ENCODE peak calls at places on chromosomes 7 and 10, in six cellular contexts. F is A549, Y is sigmoid colon, P is suprapubic skin, R is K562, J is tibial nerve. B is an unnamed sample. For H3K4me1, the result is how much of the 10 kb centered on the place peaks cover.

GRCh38 chr7:43362652-43363428 is 220.1 kb upstream of the STK17A start:
- DNase-seq in F (no peak), Y (no peak), P (no peak), R (no peak), J (peak), B (no peak)

GRCh38 chr10:43816351-43817321 is 168.0 kb upstream of the ZNF32 start:
- DNase-seq in F (no peak), Y (peak), P (no peak), R (no peak), J (no peak), B (peak)

GRCh38 chr10:6115411-6115800 is 26.6 kb downstream of the RBM17 start:
- DNase-seq in F (no peak), Y (no peak), P (no peak), R (no peak), J (no peak), B (no peak)

GRCh38 chr7:108824840-108825540 is 255.3 kb downstream of the DNAJB9 start:
- DNase-seq in F (no peak), Y (no peak), P (no peak), R (no peak), J (no peak), B (no peak)

GRCh38 chr7:101386558-101387199 is 24.0 kb downstream of the COL26A1 start:
- DNase-seq in F (peak), Y (no peak), P (no peak), R (no peak), J (no peak), B (no peak)

GRCh38 chr7:133770863-133771492 is 356.2 kb upstream of the LRGUK start:
- DNase-seq in F (no peak), Y (no peak), P (no peak), R (no peak), J (no peak), B (no peak)

GRCh38 chr7:20141666-20142065 is 75.5 kb downstream of the MACC1 start:
- DNase-seq in F (no peak), Y (no peak), P (no peak), R (no peak), J (no peak), B (no peak)

GRCh38 chr10:129532838-129533237 is 65.8 kb downstream of the MGMT start:
- DNase-seq in F (no peak), Y (no peak), P (no peak), R (no peak), J (no peak), B (no peak)

GRCh38 chr7:128844777-128845311 is 14.6 kb downstream of the FLNC start:
- DNase-seq in F (no peak), Y (no peak), P (no peak), R (no peak), J (no peak), B (no peak)

GRCh38 chr10:69716711-69717560 is 84.8 kb upstream of the COL13A1 start:
- DNase-seq in F (peak), Y (no peak), P (no peak), R (peak), J (no peak), B (peak)

GRCh38 chr10:114876602-114877300 is 55.2 kb downstream of the FHIP2A start:
- DNase-seq in F (peak), Y (peak), P (peak), R (peak), J (peak), B (peak)

GRCh38 chr7:24700446-24701044 is 56.7 kb downstream of the GSDME start:
- DNase-seq in F (no peak), Y (no peak), P (no peak), R (no peak), J (no peak), B (no peak)

GRCh38 chr10:132788180-132788830 is 2.4 kb upstream of the NKX6-2 start:
- DNase-seq in F (peak), Y (no peak), P (no peak), R (no peak), J (no peak), B (peak)

GRCh38 chr10:71742301-71743098 is 22.9 kb upstream of the C10orf105 start:
- DNase-seq in F (no peak), Y (no peak), P (no peak), R (no peak), J (no peak), B (no peak)

GRCh38 chr7:6315786-6316185 is 43.4 kb upstream of the CYTH3 start:
- DNase-seq in F (no peak), Y (no peak), P (no peak), R (no peak), J (no peak), B (no peak)

GRCh38 chr7:47669178-47669878 is 87.4 kb upstream of the TNS3 start:
- DNase-seq in F (no peak), Y (peak), P (peak), R (no peak), J (peak), B (peak)

GRCh38 chr7:148723166-148723559 is 24.5 kb downstream of the CUL1 start:
- DNase-seq in F (no peak), Y (no peak), P (no peak), R (no peak), J (no peak), B (no peak)

GRCh38 chr10:13944901-13945300 is 358.1 kb downstream of the PRPF18 start:
- DNase-seq in F (no peak), Y (no peak), P (no peak), R (no peak), J (no peak), B (no peak)

DNA sequence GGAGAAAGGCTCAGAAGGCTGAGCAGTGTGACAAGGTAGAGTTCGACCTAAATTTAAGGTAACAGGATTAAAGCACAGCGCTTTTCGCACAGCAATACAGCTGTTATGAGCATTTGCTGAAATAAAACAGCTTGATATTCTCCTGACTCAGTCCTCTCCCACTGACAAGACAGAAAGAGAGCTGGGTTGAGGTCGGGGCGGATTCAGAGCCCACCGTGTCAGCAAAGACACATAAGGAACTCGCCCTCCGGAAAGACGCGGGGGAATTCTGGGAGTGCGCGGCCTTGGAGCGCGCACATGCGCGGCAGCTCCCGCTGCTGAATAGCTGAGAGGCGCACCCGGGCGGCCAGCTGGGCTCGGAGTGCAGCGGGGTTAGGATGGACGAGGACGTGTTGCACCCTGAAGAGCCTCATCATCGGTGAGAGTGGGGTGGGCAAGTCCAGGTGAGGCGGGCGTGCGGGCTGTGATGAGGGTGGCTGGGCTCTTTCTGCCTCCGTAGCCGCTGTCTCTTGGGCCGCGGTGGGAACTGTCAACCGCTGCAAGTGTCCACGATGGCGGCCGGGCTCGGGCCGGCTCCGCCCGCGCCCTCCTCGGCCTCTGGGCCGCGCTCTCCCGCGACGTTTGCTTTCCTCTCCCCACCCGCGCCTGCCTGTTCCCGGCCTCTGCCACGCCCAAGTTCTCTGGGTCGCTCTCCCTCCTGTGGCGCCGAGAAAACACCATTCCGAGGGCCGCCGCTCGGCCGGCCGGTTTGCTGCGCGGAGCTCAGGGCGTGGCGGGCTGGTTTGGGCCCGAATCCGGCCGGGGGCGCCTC is 120.6 kb downstream of the LYZL1 start:
- DNase-seq in F (peak), Y (peak), P (peak), R (peak), J (peak), B (peak)
- TF ChIP-seq POLR2A in F (peak), Y (peak), P (peak), R (peak), J (peak), B (peak)

DNA sequence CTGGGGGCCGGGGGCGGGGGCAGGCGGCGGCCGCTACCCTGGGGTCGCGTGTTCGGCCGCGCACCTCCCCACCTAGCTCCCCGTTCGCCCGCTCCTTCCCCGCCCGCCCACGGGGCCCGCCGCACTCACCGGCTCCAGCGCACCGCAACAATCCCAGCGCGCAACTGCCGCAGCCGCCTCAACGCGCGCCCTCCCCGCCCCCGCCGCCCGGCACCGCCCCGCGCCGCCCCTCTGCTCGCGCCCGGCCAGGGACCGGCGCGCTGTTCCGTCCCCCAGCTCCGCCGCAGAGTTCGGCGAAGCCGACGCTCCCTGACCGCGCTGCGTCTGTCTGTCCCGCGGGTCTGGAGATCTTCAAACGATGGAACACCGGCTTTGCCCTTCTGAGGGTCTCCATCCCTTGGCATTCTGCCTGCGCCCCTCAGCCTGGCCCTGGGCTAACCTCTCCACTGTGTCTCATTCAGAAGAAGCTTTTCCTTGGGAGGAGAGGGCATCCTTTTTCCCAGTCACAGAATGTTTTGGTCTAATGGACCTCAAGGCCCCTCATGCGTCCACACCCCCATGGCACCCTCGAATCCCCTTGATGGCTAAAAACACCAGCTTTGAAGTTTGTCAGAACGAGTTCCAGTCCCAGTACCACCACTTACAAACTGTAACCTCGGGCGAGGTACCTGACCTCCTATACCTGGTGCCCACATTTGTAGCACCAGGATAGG is at the start of gene NT5C2:
- DNase-seq in F (peak), Y (peak), P (peak), R (peak), J (peak), B (peak)
- TF ChIP-seq EP300 in F (peak), Y (no peak), P (no peak), R (no peak), J (peak), B (no peak)

GRCh38 chr7:131077735-131078134 is 249.9 kb upstream of the MKLN1 start:
- DNase-seq in F (no peak), Y (no peak), P (no peak), R (no peak), J (no peak), B (no peak)

GRCh38 chr7:131074585-131074984 is 253.1 kb upstream of the MKLN1 start:
- DNase-seq in F (no peak), Y (no peak), P (no peak), R (no peak), J (no peak), B (no peak)

GRCh38 chr7:131075406-131075805 is 252.3 kb upstream of the MKLN1 start:
- DNase-seq in F (no peak), Y (no peak), P (no peak), R (no peak), J (no peak), B (no peak)

GRCh38 chr7:131076711-131077170 is 250.9 kb upstream of the MKLN1 start:
- DNase-seq in F (no peak), Y (no peak), P (no peak), R (no peak), J (no peak), B (no peak)

GRCh38 chr7:131076032-131076431 is 251.6 kb upstream of the MKLN1 start:
- DNase-seq in F (no peak), Y (no peak), P (no peak), R (no peak), J (no peak), B (no peak)
- H3K4me1 ChIP-seq in F (under half), Y (half or more), P (under half), R (under half), J (under half), B (half or more)

GRCh38 chr7:98617051-98617959 is at the start of gene NPTX2:
- DNase-seq in F (no peak), Y (no peak), P (no peak), R (no peak), J (no peak), B (no peak)
- TF ChIP-seq POLR2A in F (no peak), Y (no peak), P (peak), R (no peak), J (no peak), B (no peak)

DNA sequence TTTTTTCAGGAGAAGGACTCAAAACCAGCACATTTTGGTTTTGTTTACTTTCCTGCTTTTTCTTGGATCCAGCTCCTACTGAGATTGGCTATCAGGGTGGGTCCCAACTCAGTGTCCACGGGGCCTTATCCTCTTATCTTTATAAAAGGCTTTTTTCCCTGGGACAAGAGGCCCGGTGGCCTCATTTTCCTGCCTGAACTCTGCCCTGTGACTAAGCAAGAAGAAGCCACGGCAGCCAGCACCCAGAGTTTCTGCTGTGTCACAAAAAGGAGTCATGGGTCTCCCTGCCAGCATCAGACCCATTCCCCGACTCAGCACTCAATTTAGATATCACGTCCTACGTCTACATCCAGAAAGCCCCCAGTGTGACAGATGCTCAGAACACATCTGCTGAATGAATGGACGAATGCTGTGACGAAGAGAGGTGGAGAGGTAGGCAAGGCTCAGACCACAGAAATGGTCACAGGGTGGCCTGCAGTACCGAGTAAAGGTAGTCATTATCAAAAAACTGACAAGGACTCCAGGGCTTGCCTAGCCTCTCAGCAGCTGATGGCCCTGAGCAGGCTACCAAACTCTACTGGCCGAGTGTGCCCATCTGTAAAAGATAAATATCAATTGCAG is 16.7 kb downstream of the DLG5 start:
- DNase-seq in F (peak), Y (no peak), P (no peak), R (peak), J (no peak), B (peak)
- TF ChIP-seq EP300 in F (peak), Y (no peak), P (no peak), R (peak), J (no peak), B (no peak)

GRCh38 chr10:12499066-12499465 is 149.7 kb downstream of the CAMK1D start:
- DNase-seq in F (no peak), Y (no peak), P (no peak), R (no peak), J (no peak), B (no peak)
- H3K4me1 ChIP-seq in F (under half), Y (under half), P (under half), R (under half), J (under half), B (under half)

GRCh38 chr10:97715259-97715874 is 1.8 kb downstream of the MARVELD1 start:
- DNase-seq in F (no peak), Y (no peak), P (no peak), R (no peak), J (no peak), B (no peak)

GRCh38 chr10:97713828-97714400 is 384 bp downstream of the MARVELD1 start:
- DNase-seq in F (peak), Y (peak), P (peak), R (peak), J (no peak), B (peak)

GRCh38 chr10:97711640-97712267 is 1.8 kb upstream of the MARVELD1 start:
- DNase-seq in F (no peak), Y (no peak), P (no peak), R (no peak), J (no peak), B (no peak)

GRCh38 chr10:97713351-97713827 is at the start of gene MARVELD1:
- DNase-seq in F (peak), Y (peak), P (peak), R (peak), J (peak), B (no peak)

DNA sequence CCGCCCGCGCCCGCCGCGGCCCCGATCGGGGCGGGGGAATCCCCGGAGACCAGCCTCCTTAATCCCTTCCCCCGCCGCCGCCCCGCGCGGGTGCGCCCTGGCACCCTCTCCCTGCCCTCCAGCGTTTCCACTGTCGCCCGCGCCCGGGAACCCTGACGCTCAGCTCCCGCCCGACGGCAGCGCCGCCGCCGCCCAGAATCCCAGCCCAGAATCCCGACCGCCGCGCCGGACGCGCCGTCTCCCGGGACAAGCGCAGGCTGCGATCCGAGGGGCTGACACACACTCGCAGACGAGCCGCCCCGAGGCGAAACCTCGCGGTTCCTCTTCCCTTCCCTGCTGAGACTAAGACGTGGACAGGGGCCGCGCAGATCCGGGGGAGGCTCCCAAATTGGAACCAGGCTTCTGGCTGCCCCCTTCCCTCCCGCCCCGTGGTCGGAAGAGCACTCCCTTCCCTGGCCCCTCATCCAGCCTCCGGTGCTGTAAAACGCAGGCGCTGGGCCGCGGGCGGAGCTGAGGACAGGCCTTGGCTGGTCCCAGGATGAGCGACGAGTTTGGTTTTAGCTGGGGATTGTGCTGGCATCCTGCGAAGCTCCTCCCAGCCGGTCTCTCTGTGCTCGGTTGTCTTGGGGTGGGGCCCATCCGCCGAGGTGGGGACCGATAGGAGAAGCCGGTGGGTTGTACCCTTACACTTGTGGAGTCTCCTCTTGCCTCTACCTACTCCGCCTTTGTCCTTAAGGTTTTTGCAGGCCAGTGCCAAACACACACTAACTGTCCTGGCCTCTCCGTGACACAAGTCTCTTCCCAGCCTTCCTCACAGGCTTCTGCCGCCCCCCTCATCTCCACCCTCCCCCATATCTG is 1.1 kb downstream of the MARVELD1 start:
- DNase-seq in F (peak), Y (peak), P (peak), R (peak), J (peak), B (peak)
- TF ChIP-seq POLR2A in F (peak), Y (peak), P (no peak), R (no peak), J (peak), B (no peak)

GRCh38 chr10:79443338-79444242 is 1.8 kb downstream of the ZCCHC24 start:
- DNase-seq in F (no peak), Y (no peak), P (peak), R (no peak), J (no peak), B (no peak)

GRCh38 chr10:79445217-79445707 is at the start of gene ZCCHC24:
- DNase-seq in F (peak), Y (no peak), P (peak), R (no peak), J (no peak), B (peak)

GRCh38 chr10:79446451-79447020 is 1.1 kb upstream of the ZCCHC24 start:
- DNase-seq in F (peak), Y (peak), P (peak), R (peak), J (no peak), B (peak)

GRCh38 chr10:79445708-79446450 is 455 bp upstream of the ZCCHC24 start:
- DNase-seq in F (peak), Y (peak), P (peak), R (peak), J (peak), B (peak)

DNA sequence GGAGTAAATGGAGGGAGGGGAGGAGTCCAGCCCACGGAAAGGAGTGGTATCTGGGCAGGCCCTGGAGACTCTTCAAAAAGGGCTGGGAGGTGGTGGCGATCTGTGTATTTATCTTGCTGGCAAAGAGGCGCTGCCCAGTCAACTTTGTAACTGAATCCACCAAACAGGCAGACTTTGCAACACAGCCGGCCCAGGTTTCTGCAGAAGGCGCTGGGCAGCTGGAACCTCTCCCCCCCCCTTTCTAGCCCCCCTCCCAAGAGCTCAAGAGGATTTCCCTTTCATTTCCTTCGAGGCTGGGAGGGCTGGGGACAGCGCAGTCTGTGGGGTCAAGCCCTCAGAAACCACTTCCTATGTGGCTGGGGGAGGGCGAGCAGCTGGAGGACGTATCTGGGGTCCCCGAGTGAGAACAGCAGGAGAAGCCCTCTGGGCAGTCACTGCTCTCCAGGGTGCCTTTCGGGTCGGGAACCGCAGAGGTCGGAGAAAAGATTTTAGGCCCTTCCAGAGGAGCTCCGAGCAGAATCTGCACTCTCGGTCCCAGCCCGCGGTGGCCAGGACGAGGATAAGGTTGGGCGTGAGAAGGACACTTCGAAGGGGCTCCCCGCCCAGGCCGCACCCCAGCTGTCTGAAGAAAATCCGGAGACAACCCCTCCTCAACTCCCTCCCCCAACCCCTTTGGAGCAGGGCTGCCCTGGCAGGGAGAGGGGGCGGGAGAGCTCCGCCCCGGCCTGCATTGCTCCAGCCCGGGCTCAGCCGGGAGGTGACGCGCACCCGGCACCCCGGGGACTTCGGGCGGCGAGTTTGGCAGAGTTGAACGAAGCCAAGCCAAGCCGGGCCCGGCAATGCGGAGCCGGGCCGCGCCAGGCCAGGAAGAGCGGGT is 943 bp downstream of the ZCCHC24 start:
- DNase-seq in F (peak), Y (peak), P (peak), R (peak), J (no peak), B (peak)
- TF ChIP-seq EP300 in F (no peak), Y (no peak), P (no peak), R (no peak), J (peak), B (no peak)

B was measured in stomach.